ENCODE peak calls at places on chromosomes 3 and 15, in six cellular contexts. C, W, P, O, Y and E are unnamed samples.
A peak's percentile ranks its signal among the peaks of the same experiment; 100 is the strongest.

GRCh38 chr3:5188419-5189405 is 1.2 kb downstream of the EDEM1 start:
- DNase-seq in C (peak; percentile 63), W (peak; percentile 38), P (peak; percentile 6), O (peak; percentile 34), Y (peak; percentile 71), E (no peak)

GRCh38 chr15:57085267-57085666 is 166.8 kb downstream of the TCF12 start:
- DNase-seq in C (no peak), W (no peak), P (no peak), O (no peak), Y (no peak), E (no peak)

GRCh38 chr3:187041362-187042061 is 97.8 kb downstream of the RPL39L start:
- DNase-seq in C (peak; percentile 79), W (no peak), P (no peak), O (no peak), Y (peak; percentile 66), E (no peak)

GRCh38 chr3:67610458-67610857 is 44.0 kb downstream of the SUCLG2 start:
- DNase-seq in C (no peak), W (no peak), P (no peak), O (no peak), Y (no peak), E (no peak)

GRCh38 chr3:12556723-12557471 is at the start of gene MKRN2:
- DNase-seq in C (peak; percentile 86), W (peak; percentile 93), P (peak; percentile 85), O (peak; percentile 91), Y (peak; percentile 94), E (peak; percentile 76)

GRCh38 chr3:81728766-81729544 is 32.5 kb downstream of the GBE1 start:
- DNase-seq in C (no peak), W (no peak), P (no peak), O (no peak), Y (no peak), E (no peak)

GRCh38 chr15:35743320-35743719 is 197.4 kb upstream of the DPH6 start:
- DNase-seq in C (no peak), W (no peak), P (no peak), O (no peak), Y (no peak), E (no peak)

GRCh38 chr3:174247671-174248070 is 611.5 kb upstream of the NAALADL2 start:
- DNase-seq in C (no peak), W (no peak), P (no peak), O (no peak), Y (no peak), E (no peak)

GRCh38 chr3:24583004-24583403 is 88.4 kb upstream of the THRB start:
- DNase-seq in C (no peak), W (no peak), P (no peak), O (no peak), Y (no peak), E (no peak)

GRCh38 chr3:65425880-65426279 is 612.8 kb downstream of the MAGI1 start:
- DNase-seq in C (no peak), W (no peak), P (no peak), O (no peak), Y (no peak), E (no peak)

GRCh38 chr3:5438011-5438355 is 250.5 kb downstream of the EDEM1 start:
- DNase-seq in C (no peak), W (no peak), P (no peak), O (no peak), Y (no peak), E (no peak)

GRCh38 chr3:189195302-189195701 is 23.5 kb downstream of the TPRG1 start:
- DNase-seq in C (no peak), W (no peak), P (no peak), O (no peak), Y (no peak), E (no peak)

GRCh38 chr15:88719654-88720053 is 80.8 kb downstream of the ISG20 start:
- DNase-seq in C (no peak), W (no peak), P (no peak), O (no peak), Y (no peak), E (no peak)